ENCODE peak calls at places on chromosome 21, in five cellular contexts. One of them, this sample, is unnamed.
A peak's percentile ranks its signal among the peaks of the same experiment; 100 is the strongest.

GRCh38 chr21:33427051-33427450 is 23.8 kb downstream of the IFNGR2 start:
- DNase-seq in fibroblast of lung: no peak
- DNase-seq in adrenal gland: peak; percentile 5
- DNase-seq in sigmoid colon: no peak
- DNase-seq in activated CD8-positive, alpha-beta T cell treated with anti-CD3 and anti-CD28 coated beads for 36 hours: no peak
- DNase-seq in this sample: no peak

GRCh38 chr21:35578831-35579470 is 481.4 kb downstream of the SETD4 start:
- DNase-seq in fibroblast of lung: peak; percentile 66
- DNase-seq in adrenal gland: no peak
- DNase-seq in sigmoid colon: no peak
- DNase-seq in activated CD8-positive, alpha-beta T cell treated with anti-CD3 and anti-CD28 coated beads for 36 hours: peak; percentile 8
- DNase-seq in this sample: peak; percentile 47

GRCh38 chr21:46500224-46500861 is 41.7 kb downstream of the DIP2A start:
- DNase-seq in fibroblast of lung: peak; percentile 31
- DNase-seq in adrenal gland: no peak
- DNase-seq in sigmoid colon: no peak
- DNase-seq in activated CD8-positive, alpha-beta T cell treated with anti-CD3 and anti-CD28 coated beads for 36 hours: no peak
- DNase-seq in this sample: peak; percentile 51

GRCh38 chr21:21165063-21165645 is 166.9 kb downstream of the NCAM2 start:
- DNase-seq in fibroblast of lung: peak; percentile 94
- DNase-seq in adrenal gland: no peak
- DNase-seq in sigmoid colon: no peak
- DNase-seq in activated CD8-positive, alpha-beta T cell treated with anti-CD3 and anti-CD28 coated beads for 36 hours: no peak
- DNase-seq in this sample: peak; percentile 95

GRCh38 chr21:21101911-21102310 is 103.7 kb downstream of the NCAM2 start:
- DNase-seq in fibroblast of lung: peak; percentile 54
- DNase-seq in adrenal gland: peak; percentile 56
- DNase-seq in sigmoid colon: no peak
- DNase-seq in activated CD8-positive, alpha-beta T cell treated with anti-CD3 and anti-CD28 coated beads for 36 hours: peak; percentile 6
- DNase-seq in this sample: peak; percentile 67

GRCh38 chr21:40616377-40616704 is 230.6 kb downstream of the DSCAM start:
- DNase-seq in fibroblast of lung: no peak
- DNase-seq in adrenal gland: no peak
- DNase-seq in sigmoid colon: no peak
- DNase-seq in activated CD8-positive, alpha-beta T cell treated with anti-CD3 and anti-CD28 coated beads for 36 hours: no peak
- DNase-seq in this sample: no peak

GRCh38 chr21:21146587-21147373 is 148.6 kb downstream of the NCAM2 start:
- DNase-seq in fibroblast of lung: no peak
- DNase-seq in adrenal gland: no peak
- DNase-seq in sigmoid colon: no peak
- DNase-seq in activated CD8-positive, alpha-beta T cell treated with anti-CD3 and anti-CD28 coated beads for 36 hours: no peak
- DNase-seq in this sample: no peak

GRCh38 chr21:30831194-30831765 is 1.7 kb upstream of the KRTAP7-1 start:
- DNase-seq in fibroblast of lung: no peak
- DNase-seq in adrenal gland: no peak
- DNase-seq in sigmoid colon: no peak
- DNase-seq in activated CD8-positive, alpha-beta T cell treated with anti-CD3 and anti-CD28 coated beads for 36 hours: peak; percentile 65
- DNase-seq in this sample: no peak

GRCh38 chr21:15221799-15222386 is 157.1 kb upstream of the NRIP1 start:
- DNase-seq in fibroblast of lung: peak; percentile 77
- DNase-seq in adrenal gland: peak; percentile 80
- DNase-seq in sigmoid colon: no peak
- DNase-seq in activated CD8-positive, alpha-beta T cell treated with anti-CD3 and anti-CD28 coated beads for 36 hours: no peak
- DNase-seq in this sample: peak; percentile 59

GRCh38 chr21:34280389-34280795 is 83.4 kb upstream of the KCNE2 start:
- DNase-seq in fibroblast of lung: peak; percentile 35
- DNase-seq in adrenal gland: peak; percentile 16
- DNase-seq in sigmoid colon: peak; percentile 78
- DNase-seq in activated CD8-positive, alpha-beta T cell treated with anti-CD3 and anti-CD28 coated beads for 36 hours: no peak
- DNase-seq in this sample: no peak

GRCh38 chr21:28975401-28975800 is 17.3 kb downstream of the LTN1 start:
- DNase-seq in fibroblast of lung: peak; percentile 67
- DNase-seq in adrenal gland: no peak
- DNase-seq in sigmoid colon: no peak
- DNase-seq in activated CD8-positive, alpha-beta T cell treated with anti-CD3 and anti-CD28 coated beads for 36 hours: no peak
- DNase-seq in this sample: no peak

GRCh38 chr21:29240136-29240535 is 58.6 kb upstream of the BACH1 start:
- DNase-seq in fibroblast of lung: no peak
- DNase-seq in adrenal gland: no peak
- DNase-seq in sigmoid colon: no peak
- DNase-seq in activated CD8-positive, alpha-beta T cell treated with anti-CD3 and anti-CD28 coated beads for 36 hours: no peak
- DNase-seq in this sample: no peak

GRCh38 chr21:42514883-42515228 is 1.2 kb downstream of the SLC37A1 start:
- DNase-seq in fibroblast of lung: no peak
- DNase-seq in adrenal gland: no peak
- DNase-seq in sigmoid colon: no peak
- DNase-seq in activated CD8-positive, alpha-beta T cell treated with anti-CD3 and anti-CD28 coated beads for 36 hours: peak; percentile 23
- DNase-seq in this sample: no peak

GRCh38 chr21:31991356-31992331 is 118.8 kb downstream of the HUNK start:
- DNase-seq in fibroblast of lung: no peak
- DNase-seq in adrenal gland: no peak
- DNase-seq in sigmoid colon: no peak
- DNase-seq in activated CD8-positive, alpha-beta T cell treated with anti-CD3 and anti-CD28 coated beads for 36 hours: no peak
- DNase-seq in this sample: no peak
- TF ChIP-seq CTCF in fibroblast of lung: no peak
- TF ChIP-seq CTCF in adrenal gland: no peak
- TF ChIP-seq CTCF in sigmoid colon: no peak
- TF ChIP-seq CTCF in activated CD8-positive, alpha-beta T cell treated with anti-CD3 and anti-CD28 coated beads for 36 hours: no peak
- TF ChIP-seq CTCF in this sample: no peak

GRCh38 chr21:37000381-37000780 is 6.1 kb upstream of the RIPPLY3 start:
- DNase-seq in fibroblast of lung: no peak
- DNase-seq in adrenal gland: no peak
- DNase-seq in sigmoid colon: no peak
- DNase-seq in activated CD8-positive, alpha-beta T cell treated with anti-CD3 and anti-CD28 coated beads for 36 hours: no peak
- DNase-seq in this sample: no peak
- TF ChIP-seq CTCF in fibroblast of lung: no peak
- TF ChIP-seq CTCF in adrenal gland: no peak
- TF ChIP-seq CTCF in sigmoid colon: no peak
- TF ChIP-seq CTCF in activated CD8-positive, alpha-beta T cell treated with anti-CD3 and anti-CD28 coated beads for 36 hours: no peak
- TF ChIP-seq CTCF in this sample: peak; percentile 5

DNA sequence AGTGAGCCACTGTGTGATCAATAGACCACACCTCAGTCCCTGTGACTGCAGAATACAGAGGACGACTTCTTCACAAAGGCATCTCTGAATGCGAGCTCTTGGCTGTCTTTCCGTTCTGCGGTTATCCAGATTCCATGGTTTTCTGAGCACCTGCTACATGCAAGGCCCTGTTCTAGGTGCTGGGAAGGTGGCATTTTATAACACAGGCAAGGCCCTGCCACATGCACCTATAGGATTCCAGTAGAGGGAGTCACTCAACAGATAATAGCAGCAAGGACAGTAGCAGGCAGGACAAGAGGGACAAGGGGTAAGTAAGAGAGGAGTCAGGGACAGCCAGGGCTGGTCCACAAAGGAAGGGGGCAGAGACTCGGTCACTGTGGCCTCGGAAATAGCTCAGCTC is 9.0 kb downstream of the URB1 start:
- DNase-seq in fibroblast of lung: no peak
- DNase-seq in adrenal gland: no peak
- DNase-seq in sigmoid colon: no peak
- DNase-seq in activated CD8-positive, alpha-beta T cell treated with anti-CD3 and anti-CD28 coated beads for 36 hours: no peak
- DNase-seq in this sample: no peak
- TF ChIP-seq CTCF in fibroblast of lung: no peak
- TF ChIP-seq CTCF in adrenal gland: no peak
- TF ChIP-seq CTCF in sigmoid colon: no peak
- TF ChIP-seq CTCF in activated CD8-positive, alpha-beta T cell treated with anti-CD3 and anti-CD28 coated beads for 36 hours: no peak
- TF ChIP-seq CTCF in this sample: no peak

GRCh38 chr21:44742418-44743153 is 31.2 kb upstream of the TSPEAR start:
- DNase-seq in fibroblast of lung: peak; percentile 14
- DNase-seq in adrenal gland: no peak
- DNase-seq in sigmoid colon: no peak
- DNase-seq in activated CD8-positive, alpha-beta T cell treated with anti-CD3 and anti-CD28 coated beads for 36 hours: no peak
- DNase-seq in this sample: no peak
- TF ChIP-seq CTCF in fibroblast of lung: peak; percentile 29
- TF ChIP-seq CTCF in adrenal gland: no peak
- TF ChIP-seq CTCF in sigmoid colon: no peak
- TF ChIP-seq CTCF in activated CD8-positive, alpha-beta T cell treated with anti-CD3 and anti-CD28 coated beads for 36 hours: peak; percentile 48
- TF ChIP-seq CTCF in this sample: peak; percentile 31